ENCODE peak calls at places on chromosomes 3 and 15, in seven cellular contexts. F is IMR-90, D is mesendoderm, O is mesenchymal stem cell, T is H9, L is trophoblast cell, A is H1. Z is an unnamed sample.

GRCh38 chr3:7172996-7173395 is 312.1 kb downstream of the GRM7 start:
- DNase-seq in D (no peak), O (no peak), L (peak; percentile 1), A (no peak), F (no peak), T (no peak), Z (no peak)

GRCh38 chr3:196688349-196688748 is 23.7 kb downstream of the CEP19 start:
- DNase-seq in L (peak; percentile 40), A (no peak), D (no peak), F (peak; percentile 69), T (no peak), O (peak; percentile 81), Z (no peak)

GRCh38 chr3:54756330-54756731 is 171.5 kb downstream of the LRTM1 start:
- DNase-seq in F (peak; percentile 94), O (peak; percentile 97), L (no peak), T (no peak), D (peak; percentile 57), A (no peak), Z (no peak)

GRCh38 chr3:122245513-122246174 is 62.2 kb downstream of the CASR start:
- DNase-seq in A (no peak), O (peak; percentile 51), D (no peak), F (peak; percentile 78), T (no peak), L (peak; percentile 69), Z (no peak)

GRCh38 chr15:99997112-99997651 is 263.9 kb upstream of the LYSMD4 start:
- DNase-seq in D (no peak), T (no peak), L (no peak), F (no peak), A (no peak), O (no peak), Z (no peak)

GRCh38 chr15:59294574-59294960 is 78.1 kb downstream of the MYO1E start:
- DNase-seq in D (peak; percentile 45), O (no peak), A (no peak), F (no peak), L (peak; percentile 28), T (no peak), Z (no peak)

GRCh38 chr3:120071259-120071658 is 23.0 kb downstream of the GSK3B start:
- DNase-seq in F (no peak), O (no peak), L (no peak), A (no peak), D (peak; percentile 37), T (peak; percentile 33), Z (no peak)

GRCh38 chr3:159861369-159861987 is 127.2 kb upstream of the IL12A start:
- DNase-seq in A (no peak), L (no peak), O (peak; percentile 50), F (no peak), T (no peak), D (peak; percentile 66), Z (no peak)

GRCh38 chr15:70783610-70784021 is 20.3 kb upstream of the UACA start:
- DNase-seq in L (peak; percentile 56), F (peak; percentile 81), O (peak; percentile 75), T (no peak), A (no peak), D (peak; percentile 28), Z (no peak)

GRCh38 chr15:79989682-79990081 is 18.7 kb upstream of the BCL2A1 start:
- DNase-seq in T (no peak), O (peak; percentile 44), F (peak; percentile 49), L (peak; percentile 36), A (no peak), D (no peak), Z (no peak)

GRCh38 chr3:112629425-112629824 is 11.5 kb downstream of the CCDC80 start:
- DNase-seq in L (peak; percentile 41), O (peak; percentile 94), T (no peak), A (peak; percentile 39), D (peak; percentile 84), F (peak; percentile 93), Z (no peak)

GRCh38 chr15:60932051-60932915 is 296.8 kb downstream of the RORA start:
- DNase-seq in L (peak; percentile 40), O (peak; percentile 8), F (peak; percentile 28), D (peak; percentile 66), A (no peak), T (peak; percentile 35), Z (no peak)

GRCh38 chr15:100703671-100704070 is 101.3 kb downstream of the ASB7 start:
- DNase-seq in O (no peak), L (no peak), A (no peak), D (no peak), F (no peak), T (no peak), Z (no peak)

GRCh38 chr3:127064391-127065137 is 81.6 kb downstream of the PLXNA1 start:
- DNase-seq in T (no peak), F (peak; percentile 54), O (peak; percentile 40), D (no peak), L (peak; percentile 94), A (no peak), Z (no peak)

GRCh38 chr15:88805031-88805780 is 2.0 kb downstream of the ACAN start:
- DNase-seq in O (no peak), F (no peak), L (no peak), T (no peak), D (no peak), A (no peak), Z (no peak)

GRCh38 chr3:63353383-63353782 is 75.3 kb downstream of the SYNPR start:
- DNase-seq in L (peak; percentile 57), F (peak; percentile 52), A (no peak), O (no peak), D (no peak), T (no peak), Z (no peak)

GRCh38 chr15:100635406-100636071 is 33.1 kb downstream of the ASB7 start:
- DNase-seq in D (peak; percentile 80), F (no peak), A (no peak), L (no peak), T (peak; percentile 62), O (no peak), Z (no peak)

GRCh38 chr3:58355174-58355573 is 22.5 kb downstream of the PXK start:
- DNase-seq in O (no peak), F (no peak), D (no peak), L (no peak), T (no peak), A (no peak), Z (no peak)

GRCh38 chr3:99647081-99647480 is 8.7 kb downstream of the COL8A1 start:
- DNase-seq in O (peak; percentile 59), F (peak; percentile 56), D (no peak), L (peak; percentile 75), A (no peak), T (no peak), Z (no peak)

GRCh38 chr3:99645277-99646106 is 7.1 kb downstream of the COL8A1 start:
- DNase-seq in O (peak; percentile 81), L (peak; percentile 54), D (peak; percentile 68), T (peak; percentile 51), A (no peak), F (peak; percentile 81), Z (peak; percentile 31)

GRCh38 chr3:99644741-99645140 is 6.3 kb downstream of the COL8A1 start:
- DNase-seq in T (no peak), O (no peak), F (no peak), D (no peak), L (no peak), A (no peak), Z (no peak)

GRCh38 chr3:99648091-99648490 is 9.7 kb downstream of the COL8A1 start:
- DNase-seq in O (peak; percentile 85), A (no peak), D (no peak), L (peak; percentile 75), F (peak; percentile 74), T (no peak), Z (no peak)

DNA sequence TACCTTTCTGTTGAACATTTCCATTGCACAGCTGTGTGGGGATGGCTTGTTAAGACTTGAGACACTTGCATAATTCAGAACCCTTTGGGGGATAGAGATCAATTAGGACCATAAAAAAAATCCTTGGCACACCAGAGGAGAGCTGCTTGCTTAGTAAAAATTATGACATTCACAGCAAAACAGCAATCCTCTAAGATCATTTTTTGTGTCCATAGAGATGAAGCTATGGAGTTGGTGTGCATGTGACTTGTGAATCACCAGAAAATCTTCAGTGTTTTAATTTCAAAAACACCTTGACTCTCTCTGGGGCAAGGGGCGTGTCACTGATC is 7.7 kb downstream of the COL8A1 start:
- DNase-seq in D (no peak), T (no peak), F (no peak), O (no peak), A (no peak), L (no peak), Z (no peak)
- H3K4me2 ChIP-seq in D (no peak overlapping the region), T (no peak overlapping the region), F (peak overlapping the region; percentile 75), O (peak overlapping the region; percentile 60), A (no peak overlapping the region), L (no peak overlapping the region), Z (no peak overlapping the region)

GRCh38 chr15:78224024-78224413 is 10.3 kb downstream of the ACSBG1 start:
- DNase-seq in L (no peak), T (no peak), D (no peak), A (no peak), F (no peak), O (no peak), Z (no peak)
- H3K4ac ChIP-seq in L (no peak overlapping the region), T (no peak overlapping the region), D (no peak overlapping the region), A (no peak overlapping the region), F (no peak overlapping the region), O (no peak overlapping the region), Z (no peak overlapping the region)

DNA sequence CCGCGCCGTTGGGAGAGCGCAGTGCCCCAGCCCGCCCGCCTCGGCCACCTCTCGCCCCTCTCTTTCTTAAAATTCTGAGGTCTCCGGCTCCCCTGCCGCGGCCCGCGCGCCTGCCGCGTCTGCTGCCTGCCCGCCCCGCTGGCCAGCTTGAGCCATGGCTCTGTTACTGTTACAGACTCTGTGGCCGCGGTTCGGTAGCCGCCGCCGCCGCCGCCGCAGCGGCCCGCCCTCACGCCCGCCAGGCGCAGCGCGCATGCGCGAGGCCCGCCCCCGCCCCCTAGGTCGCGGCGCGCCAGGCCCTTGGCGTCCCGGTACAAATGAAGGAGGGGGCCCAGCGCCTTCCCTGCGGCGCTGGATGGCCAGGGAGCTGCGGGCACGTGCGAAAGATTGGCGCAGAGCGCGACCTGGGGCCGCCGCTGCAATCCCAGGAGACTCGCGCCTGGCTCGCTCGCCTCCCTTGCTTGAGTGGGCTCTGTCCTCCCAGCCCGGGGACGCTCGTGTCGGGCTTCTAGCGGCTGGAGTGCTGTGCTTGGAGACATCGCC is at the start of gene ONECUT1:
- DNase-seq in A (peak; percentile 87), D (peak; percentile 72), O (peak; percentile 40), F (peak; percentile 2), L (peak; percentile 74), T (peak; percentile 82), Z (peak; percentile 79)
- H3K9ac ChIP-seq in A (no peak within 1 kb of the TSS), D (peak within 1 kb of the TSS; percentile 76), O (peak within 1 kb of the TSS; percentile 29), F (no peak within 1 kb of the TSS), L (no peak within 1 kb of the TSS), T (no peak within 1 kb of the TSS), Z (peak within 1 kb of the TSS; percentile 80)

DNA sequence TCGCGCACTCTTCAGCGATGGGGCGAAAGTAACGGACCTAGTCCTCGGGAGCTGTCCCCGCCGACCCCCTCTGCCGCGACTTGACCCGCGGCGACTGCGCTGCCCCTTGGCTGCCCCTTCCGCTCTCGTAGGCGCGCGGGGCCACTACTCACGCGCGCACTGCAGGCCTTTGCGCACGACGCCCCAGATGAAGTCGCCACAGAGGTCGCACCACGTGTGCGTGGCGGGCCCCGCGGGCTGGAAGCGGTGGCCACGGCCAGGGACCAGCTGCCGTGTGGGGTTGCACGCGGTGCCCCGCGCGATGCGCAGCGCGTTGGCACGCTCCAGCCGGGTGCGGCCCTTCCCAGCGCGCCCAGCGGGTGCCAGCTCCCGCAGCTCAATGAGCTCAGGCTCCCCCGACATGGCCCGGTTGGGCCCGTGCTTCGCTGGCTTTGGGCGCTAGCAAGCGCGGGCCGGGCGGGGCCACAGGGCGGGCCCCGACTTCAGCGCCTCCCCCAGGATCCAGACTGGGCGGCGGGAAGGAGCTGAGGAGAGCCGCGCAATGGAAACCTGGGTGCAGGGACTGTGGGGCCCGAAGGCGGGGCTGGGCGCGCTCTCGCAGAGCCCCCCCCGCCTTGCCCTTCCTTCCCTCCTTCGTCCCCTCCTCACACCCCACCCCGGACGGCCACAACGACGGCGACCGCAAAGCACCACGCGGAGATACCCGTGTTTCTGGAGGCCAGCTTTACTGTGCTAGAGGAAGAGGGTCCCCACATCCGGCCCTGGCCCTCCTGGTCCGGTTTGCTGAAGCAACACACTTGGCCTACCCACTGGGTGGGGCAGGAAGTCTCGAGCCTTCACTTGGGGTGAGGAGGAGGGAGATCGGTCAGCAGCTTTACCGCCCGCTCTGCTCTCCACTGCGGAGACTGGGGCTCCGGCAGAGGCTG is at the start of gene RASSF1:
- DNase-seq in F (no peak), L (no peak), T (peak; percentile 60), O (no peak), D (peak; percentile 23), A (peak; percentile 66), Z (no peak)
- H3K4me2 ChIP-seq in F (peak within 1 kb of the TSS; percentile 79), L (peak within 1 kb of the TSS; percentile 59), T (peak within 1 kb of the TSS; percentile 61), O (peak within 1 kb of the TSS; percentile 72), D (peak within 1 kb of the TSS; percentile 60), A (peak within 1 kb of the TSS; percentile 87), Z (peak within 1 kb of the TSS; percentile 58)

Z was measured in neuronal stem cell.